ENCODE peak calls at places on chromosomes 12 and 14, in seven cellular contexts. D is colonic mucosa, B is iPS-NIHi11, A is NCI-H2081, Q is hepatic stellate cell, T is retina, M is K562. S is an unnamed sample.

GRCh38 chr12:109766251-109766778 is 52.7 kb downstream of the FAM222A start:
- DNase-seq in D (no peak), B (no peak), A (no peak), Q (no peak), T (no peak), M (no peak), S (no peak)

GRCh38 chr14:71591929-71592328 is 340.3 kb upstream of the RGS6 start:
- DNase-seq in D (no peak), B (no peak), A (no peak), Q (peak; percentile 32), T (no peak), M (no peak), S (no peak)

GRCh38 chr14:66069830-66070541 is 416.2 kb upstream of the CCDC196 start:
- DNase-seq in D (no peak), B (no peak), A (no peak), Q (no peak), T (no peak), M (no peak), S (no peak)

GRCh38 chr12:43277630-43278267 is 274.3 kb downstream of the ADAMTS20 start:
- DNase-seq in D (no peak), B (no peak), A (no peak), Q (no peak), T (no peak), M (no peak), S (no peak)

GRCh38 chr12:131852551-131853299 is 24.5 kb downstream of the MMP17 start:
- DNase-seq in D (no peak), B (no peak), A (no peak), Q (peak; percentile 51), T (peak; percentile 45), M (no peak), S (peak; percentile 71)

GRCh38 chr14:24130717-24131548 is 474 bp downstream of the FITM1 start:
- DNase-seq in D (no peak), B (no peak), A (no peak), Q (no peak), T (no peak), M (no peak), S (peak; percentile 82)

GRCh38 chr12:114779647-114780046 is 95.7 kb upstream of the TBX3 start:
- DNase-seq in D (no peak), B (no peak), A (no peak), Q (no peak), T (no peak), M (no peak), S (no peak)

GRCh38 chr14:68824517-68825347 is 31.9 kb upstream of the ZFP36L1 start:
- DNase-seq in D (peak; percentile 92), B (peak; percentile 93), A (peak; percentile 49), Q (peak; percentile 90), T (peak; percentile 89), M (peak; percentile 83), S (peak; percentile 90)

GRCh38 chr12:12645485-12645884 is 33.8 kb downstream of the CREBL2 start:
- DNase-seq in D (no peak), B (peak; percentile 64), A (peak; percentile 10), Q (peak; percentile 33), T (no peak), M (peak; percentile 29), S (no peak)

GRCh38 chr14:104547998-104548700 is 31.4 kb upstream of the C14orf180 start:
- DNase-seq in D (no peak), B (peak; percentile 5), A (no peak), Q (no peak), T (no peak), M (no peak), S (peak; percentile 64)

GRCh38 chr12:109734219-109735000 is 20.8 kb downstream of the FAM222A start:
- DNase-seq in D (no peak), B (peak; percentile 68), A (peak; percentile 52), Q (peak; percentile 43), T (peak; percentile 57), M (no peak), S (peak; percentile 71)

S was measured in spleen.